ENCODE peak calls at places on chromosomes 7 and 10, in four cellular contexts. Q is AG10803, I is ACHN, U is T47D. Z is an unnamed sample.

GRCh38 chr10:123995461-123996131 is 97.8 kb downstream of the CHST15 start:
- DNase-seq in Q (peak; percentile 81), U (peak; percentile 81), I (peak; percentile 84), Z (no peak)

GRCh38 chr10:60234531-60234930 is 155.1 kb downstream of the ANK3 start:
- DNase-seq in I (no peak), Q (no peak), U (no peak), Z (no peak)

GRCh38 chr7:140229591-140230516 is 53.1 kb upstream of the KDM7A start:
- DNase-seq in I (no peak), U (no peak), Q (no peak), Z (no peak)

GRCh38 chr7:18693401-18693800 is 197.9 kb downstream of the HDAC9 start:
- DNase-seq in Q (peak; percentile 96), I (peak; percentile 55), U (peak; percentile 31), Z (no peak)

GRCh38 chr10:112295853-112296830 is 12.9 kb downstream of the TECTB start:
- DNase-seq in I (no peak), Q (peak; percentile 55), U (no peak), Z (no peak)

GRCh38 chr10:100618091-100618615 is 82.4 kb downstream of the HIF1AN start:
- DNase-seq in I (no peak), U (no peak), Q (no peak), Z (no peak)

GRCh38 chr10:4902571-4903011 is 60.6 kb upstream of the AKR1C1 start:
- DNase-seq in U (no peak), I (no peak), Q (peak; percentile 29), Z (peak; percentile 35)

GRCh38 chr10:44391981-44392380 is 7.1 kb upstream of the CXCL12 start:
- DNase-seq in I (no peak), U (no peak), Q (no peak), Z (no peak)

GRCh38 chr7:109956916-109957315 is 1134.0 kb upstream of the LRRN3 start:
- DNase-seq in I (no peak), Q (no peak), U (no peak), Z (no peak)

GRCh38 chr10:130191380-130191779 is 55.2 kb downstream of the GLRX3 start:
- DNase-seq in I (no peak), U (no peak), Q (no peak), Z (no peak)

GRCh38 chr7:28695300-28696261 is 262.5 kb downstream of the TRIL start:
- DNase-seq in I (no peak), Q (no peak), U (no peak), Z (no peak)

GRCh38 chr10:90642136-90642535 is 215.7 kb downstream of the HTR7 start:
- DNase-seq in Q (no peak), I (no peak), U (no peak), Z (no peak)

GRCh38 chr10:110577056-110577455 is 9.6 kb downstream of the SMC3 start:
- DNase-seq in Q (no peak), I (no peak), U (no peak), Z (no peak)

GRCh38 chr7:5615190-5616070 is 166.0 kb downstream of the RNF216 start:
- DNase-seq in Q (no peak), I (no peak), U (no peak), Z (no peak)

GRCh38 chr7:44608916-44609648 is 2.7 kb downstream of the OGDH start:
- DNase-seq in I (no peak), Q (peak; percentile 91), U (no peak), Z (no peak)

GRCh38 chr10:78215645-78216044 is 182.0 kb downstream of the RPS24 start:
- DNase-seq in I (no peak), Q (peak; percentile 83), U (no peak), Z (peak; percentile 11)

GRCh38 chr7:6158424-6159096 is 113.9 kb downstream of the CYTH3 start:
- DNase-seq in I (no peak), Q (no peak), U (no peak), Z (no peak)